ENCODE peak calls at places on chromosomes 12 and 14, in seven cellular contexts. Q is activated T-cell treated with anti-CD3 and anti-CD28 coated beads for 1 hour; M is NCI-H1105; F is tibial nerve; G is HEK293T; E is stimulated activated CD8-positive, alpha-beta memory T cell treated with anti-CD3 and anti-CD28 coated beads, Interleukin-4, amount 100 ng/mL, for 4 hours; V is effector memory CD8-positive, alpha-beta T cell. D is an unnamed sample.

GRCh38 chr12:8077207-8077606 is 4.9 kb upstream of the NECAP1 start:
- DNase-seq in V (no peak), M (no peak), F (no peak), Q (no peak), E (no peak), G (no peak), D (no peak)

GRCh38 chr12:47028981-47029708 is 50.3 kb upstream of the PCED1B start:
- DNase-seq in E (no peak), V (no peak), G (no peak), M (no peak), Q (no peak), F (no peak), D (no peak)

GRCh38 chr12:100986595-100987547 is 192.3 kb downstream of the ANO4 start:
- DNase-seq in E (no peak), M (no peak), Q (no peak), F (no peak), V (no peak), G (no peak), D (no peak)

GRCh38 chr12:132506730-132507538 is 17.0 kb downstream of the FBRSL1 start:
- DNase-seq in G (peak; percentile 38), F (peak; percentile 45), M (no peak), E (peak; percentile 14), Q (peak; percentile 39), V (peak; percentile 44), D (peak; percentile 82)

GRCh38 chr12:132617135-132617701 is 1.4 kb upstream of the P2RX2 start:
- DNase-seq in Q (no peak), F (no peak), G (no peak), E (no peak), V (no peak), M (no peak), D (no peak)

GRCh38 chr14:79378020-79378419 is 833.3 kb downstream of the DIO2 start:
- DNase-seq in M (no peak), V (no peak), G (no peak), F (no peak), E (no peak), Q (no peak), D (no peak)

GRCh38 chr12:90995041-90995440 is 9.7 kb downstream of the EPYC start:
- DNase-seq in V (no peak), M (peak; percentile 27), F (no peak), G (no peak), E (no peak), Q (no peak), D (no peak)

GRCh38 chr14:97602438-97603117 is 805.4 kb downstream of the VRK1 start:
- DNase-seq in Q (peak; percentile 57), F (no peak), G (no peak), V (peak; percentile 69), M (no peak), E (peak; percentile 36), D (peak; percentile 65)

GRCh38 chr12:53454710-53455109 is 2.8 kb downstream of the PCBP2 start:
- DNase-seq in Q (no peak), V (no peak), G (no peak), M (no peak), F (no peak), E (no peak), D (no peak)

GRCh38 chr12:88723219-88723618 is 142.9 kb upstream of the KITLG start:
- DNase-seq in F (no peak), M (no peak), V (no peak), G (no peak), E (no peak), Q (no peak), D (no peak)

GRCh38 chr14:28243600-28243999 is 523.0 kb upstream of the FOXG1 start:
- DNase-seq in G (no peak), Q (no peak), M (no peak), V (no peak), F (no peak), E (no peak), D (no peak)

GRCh38 chr14:94465042-94465441 is 11.0 kb downstream of the SERPINA9 start:
- DNase-seq in Q (no peak), M (no peak), E (no peak), V (no peak), F (no peak), G (no peak), D (no peak)

GRCh38 chr12:21296751-21297406 is 37.8 kb downstream of the SLCO1A2 start:
- DNase-seq in E (no peak), M (peak; percentile 1), V (no peak), Q (no peak), G (peak; percentile 32), F (no peak), D (no peak)

GRCh38 chr12:60977966-60978365 is 1282.2 kb upstream of the USP15 start:
- DNase-seq in E (no peak), F (no peak), G (peak; percentile 7), Q (no peak), M (no peak), V (no peak), D (no peak)

GRCh38 chr12:111870216-111870615 is 28.2 kb downstream of the MAPKAPK5 start:
- DNase-seq in G (no peak), M (no peak), E (no peak), V (no peak), F (no peak), Q (no peak), D (no peak)

GRCh38 chr14:55267816-55268215 is 3.4 kb upstream of the FBXO34 start:
- DNase-seq in E (no peak), G (no peak), Q (no peak), V (no peak), F (no peak), M (no peak), D (no peak)

GRCh38 chr12:64169999-64170398 is 52.1 kb downstream of the KICS2 start:
- DNase-seq in Q (no peak), F (no peak), E (no peak), V (no peak), G (no peak), M (peak; percentile 57), D (no peak)

GRCh38 chr14:97723834-97724770 is 926.9 kb downstream of the VRK1 start:
- DNase-seq in E (no peak), M (no peak), F (no peak), Q (no peak), V (no peak), G (no peak), D (peak; percentile 58)

GRCh38 chr12:57837779-57838562 is 8.6 kb downstream of the CTDSP2 start:
- DNase-seq in Q (no peak), V (no peak), F (no peak), M (no peak), G (no peak), E (no peak), D (peak; percentile 45)

GRCh38 chr14:20873370-20874177 is 17.6 kb upstream of the RNASE3 start:
- DNase-seq in Q (peak; percentile 72), F (peak; percentile 80), E (peak; percentile 32), M (no peak), V (peak; percentile 70), G (peak; percentile 77), D (peak; percentile 85)

GRCh38 chr12:62640910-62641448 is 174.4 kb downstream of the MON2 start:
- DNase-seq in F (no peak), Q (no peak), G (no peak), E (no peak), V (no peak), M (no peak), D (no peak)

GRCh38 chr14:81738946-81739659 is 205.4 kb upstream of the SEL1L start:
- DNase-seq in M (no peak), E (no peak), Q (no peak), F (no peak), G (no peak), V (no peak), D (no peak)

GRCh38 chr12:43208221-43208620 is 343.8 kb downstream of the ADAMTS20 start:
- DNase-seq in E (no peak), V (no peak), Q (no peak), F (no peak), M (no peak), G (no peak), D (no peak)

GRCh38 chr12:49903351-49903699 is 375 bp downstream of the FAIM2 start:
- DNase-seq in M (no peak), Q (no peak), G (no peak), E (no peak), V (no peak), F (no peak), D (no peak)

GRCh38 chr12:53343978-53344377 is 7.8 kb upstream of the SP7 start:
- DNase-seq in V (no peak), G (no peak), Q (no peak), M (no peak), F (no peak), E (no peak), D (no peak)

GRCh38 chr12:10069099-10069498 is 29.7 kb downstream of the CLEC1A start:
- DNase-seq in G (no peak), Q (no peak), E (no peak), V (no peak), M (no peak), F (no peak), D (no peak)

GRCh38 chr14:74326369-74327152 is 21.7 kb upstream of the VRTN start:
- DNase-seq in Q (no peak), E (no peak), G (no peak), V (no peak), F (no peak), M (peak; percentile 94), D (no peak)